ENCODE peak calls at places on chromosomes 16 and 17, in seven cellular contexts. S is transverse colon, T is left ventricle myocardium inferior, U is PC-9, X is Caco-2, Z is mammary epithelial cell, C is fibroblast of lung. D is an unnamed sample. For H3K4me1, the result is how much of the 10 kb centered on the place peaks cover.

GRCh38 chr16:373020-373598 is 2.8 kb upstream of the MRPL28 start:
- DNase-seq in S (no peak), U (no peak), T (no peak), X (no peak), Z (no peak), C (no peak), D (no peak)

GRCh38 chr17:66724581-66725341 is 110.2 kb upstream of the CACNG5 start:
- DNase-seq in S (no peak), T (peak), Z (no peak), X (no peak), C (peak), U (no peak), D (peak)

GRCh38 chr17:50480142-50480764 is 1.6 kb downstream of the RSAD1 start:
- DNase-seq in T (no peak), S (no peak), Z (no peak), U (no peak), C (no peak), X (no peak), D (no peak)

GRCh38 chr17:81941484-81942166 is 4.5 kb upstream of the PYCR1 start:
- DNase-seq in U (no peak), X (no peak), S (no peak), C (no peak), T (peak), Z (no peak), D (no peak)

GRCh38 chr17:60664022-60664421 is 13.6 kb upstream of the BCAS3 start:
- DNase-seq in U (no peak), T (no peak), X (no peak), C (no peak), Z (no peak), S (no peak), D (no peak)

GRCh38 chr17:60941028-60941427 is 263.4 kb downstream of the BCAS3 start:
- DNase-seq in U (no peak), C (peak), X (no peak), T (peak), S (peak), Z (peak), D (peak)

GRCh38 chr16:65305588-65305987 is 183.7 kb upstream of the CDH11 start:
- DNase-seq in S (no peak), U (no peak), C (no peak), X (no peak), T (no peak), Z (no peak), D (no peak)

GRCh38 chr17:969767-970387 is 9.7 kb downstream of the NXN start:
- DNase-seq in S (no peak), X (no peak), T (no peak), C (no peak), U (no peak), Z (no peak), D (no peak)

GRCh38 chr17:79840989-79841286 is 1.7 kb upstream of the CBX4 start:
- DNase-seq in U (no peak), X (no peak), C (no peak), Z (no peak), T (no peak), S (no peak), D (no peak)

GRCh38 chr17:79841369-79842135 is 2.3 kb upstream of the CBX4 start:
- DNase-seq in U (no peak), Z (no peak), C (no peak), S (no peak), X (peak), T (no peak), D (no peak)

GRCh38 chr17:79839363-79840203 is at the start of gene CBX4:
- DNase-seq in X (peak), Z (peak), T (peak), C (peak), U (peak), S (peak), D (peak)

GRCh38 chr17:79838541-79839274 is 532 bp downstream of the CBX4 start:
- DNase-seq in U (no peak), C (peak), Z (peak), S (peak), T (peak), X (peak), D (no peak)

GRCh38 chr17:79840204-79840988 is 1.2 kb upstream of the CBX4 start:
- DNase-seq in Z (no peak), T (peak), S (peak), C (peak), X (peak), U (no peak), D (peak)
- TF ChIP-seq CTCF in Z (peak), T (no peak), S (no peak), C (no peak), X (peak), U (no peak), D (peak)

GRCh38 chr16:88700636-88701482 is 5.3 kb downstream of the RNF166 start:
- DNase-seq in U (no peak), Z (no peak), C (peak), S (peak), X (no peak), T (peak), D (peak)

GRCh38 chr16:88703486-88704309 is 2.5 kb downstream of the RNF166 start:
- DNase-seq in C (no peak), T (peak), Z (no peak), X (no peak), S (peak), U (no peak), D (no peak)

GRCh38 chr16:88700322-88700635 is 5.9 kb downstream of the RNF166 start:
- DNase-seq in U (no peak), X (no peak), T (no peak), Z (no peak), C (no peak), S (no peak), D (no peak)

GRCh38 chr16:88702364-88703210 is 3.6 kb downstream of the RNF166 start:
- DNase-seq in T (no peak), S (no peak), U (no peak), X (no peak), Z (no peak), C (no peak), D (no peak)

GRCh38 chr16:88701541-88702363 is 4.5 kb downstream of the RNF166 start:
- DNase-seq in Z (no peak), S (no peak), U (no peak), T (no peak), C (no peak), X (no peak), D (no peak)
- H3K4me3 ChIP-seq in Z (no peak), S (no peak), U (no peak), T (peak), C (no peak), X (no peak), D (no peak)

GRCh38 chr17:59558039-59558438 is 7.4 kb upstream of the DHX40 start:
- DNase-seq in Z (no peak), C (no peak), X (no peak), T (no peak), U (no peak), S (no peak), D (no peak)

GRCh38 chr17:59561042-59561441 is 4.4 kb upstream of the DHX40 start:
- DNase-seq in X (peak), C (peak), S (no peak), T (no peak), Z (peak), U (no peak), D (no peak)

GRCh38 chr17:59558953-59559352 is 6.5 kb upstream of the DHX40 start:
- DNase-seq in T (no peak), S (no peak), X (no peak), Z (no peak), C (peak), U (no peak), D (no peak)
- H3K4me1 ChIP-seq in T (under half), S (under half), X (under half), Z (under half), C (under half), U (under half), D (under half)

GRCh38 chr16:2483160-2483559 is 8.2 kb downstream of the TBC1D24 start:
- DNase-seq in Z (no peak), T (no peak), C (no peak), S (no peak), X (no peak), U (no peak), D (no peak)

GRCh38 chr16:2483939-2484897 is 9.3 kb downstream of the TBC1D24 start:
- DNase-seq in U (no peak), X (no peak), C (no peak), S (no peak), T (no peak), Z (no peak), D (no peak)

GRCh38 chr16:2486645-2487516 is 12.0 kb downstream of the TBC1D24 start:
- DNase-seq in X (no peak), C (no peak), Z (no peak), U (no peak), S (peak), T (peak), D (peak)

GRCh38 chr16:2485811-2486507 is 11.0 kb downstream of the TBC1D24 start:
- DNase-seq in U (no peak), X (no peak), T (no peak), S (no peak), Z (no peak), C (no peak), D (no peak)

GRCh38 chr16:2484898-2485508 is 10.1 kb downstream of the TBC1D24 start:
- DNase-seq in S (no peak), X (no peak), U (no peak), C (no peak), Z (no peak), T (no peak), D (no peak)
- TF ChIP-seq CTCF in S (no peak), X (no peak), U (no peak), C (no peak), Z (no peak), T (no peak), D (no peak)

DNA sequence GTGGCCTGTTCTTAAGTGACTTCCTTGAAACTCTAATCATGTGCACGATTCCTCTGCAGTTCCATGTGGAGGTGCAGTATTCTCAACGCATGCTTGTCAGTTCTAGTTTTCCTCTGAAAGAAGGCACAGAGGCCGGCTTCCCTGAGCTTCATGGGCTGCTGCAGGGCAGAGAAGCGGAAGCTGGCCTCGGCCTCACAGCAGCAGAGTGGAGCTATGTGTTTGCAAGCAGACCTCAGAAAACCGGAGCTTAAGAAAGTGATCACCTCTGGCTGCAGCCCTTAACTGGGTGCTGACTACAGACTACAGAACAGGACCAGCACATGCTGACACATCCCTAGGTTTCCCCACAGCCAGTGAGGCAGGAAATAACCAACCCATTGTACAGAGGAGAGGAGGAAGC is 500.7 kb downstream of the GRIN2A start:
- DNase-seq in U (no peak), S (no peak), T (no peak), Z (no peak), C (no peak), X (no peak), D (no peak)
- H3K4me3 ChIP-seq in U (no peak), S (no peak), T (no peak), Z (no peak), C (no peak), X (no peak), D (no peak)

GRCh38 chr16:84605339-84605848 is 12.5 kb downstream of the COTL1 start:
- DNase-seq in S (no peak), Z (no peak), U (no peak), C (no peak), T (no peak), X (no peak), D (no peak)

GRCh38 chr16:84606081-84606875 is 11.6 kb downstream of the COTL1 start:
- DNase-seq in C (no peak), Z (no peak), U (no peak), S (no peak), T (no peak), X (no peak), D (no peak)

GRCh38 chr16:84607061-84607460 is 10.8 kb downstream of the COTL1 start:
- DNase-seq in X (no peak), S (no peak), T (no peak), Z (no peak), C (no peak), U (no peak), D (no peak)

GRCh38 chr16:84603115-84603816 is 14.6 kb downstream of the COTL1 start:
- DNase-seq in Z (peak), T (peak), U (no peak), C (peak), X (no peak), S (peak), D (peak)

DNA sequence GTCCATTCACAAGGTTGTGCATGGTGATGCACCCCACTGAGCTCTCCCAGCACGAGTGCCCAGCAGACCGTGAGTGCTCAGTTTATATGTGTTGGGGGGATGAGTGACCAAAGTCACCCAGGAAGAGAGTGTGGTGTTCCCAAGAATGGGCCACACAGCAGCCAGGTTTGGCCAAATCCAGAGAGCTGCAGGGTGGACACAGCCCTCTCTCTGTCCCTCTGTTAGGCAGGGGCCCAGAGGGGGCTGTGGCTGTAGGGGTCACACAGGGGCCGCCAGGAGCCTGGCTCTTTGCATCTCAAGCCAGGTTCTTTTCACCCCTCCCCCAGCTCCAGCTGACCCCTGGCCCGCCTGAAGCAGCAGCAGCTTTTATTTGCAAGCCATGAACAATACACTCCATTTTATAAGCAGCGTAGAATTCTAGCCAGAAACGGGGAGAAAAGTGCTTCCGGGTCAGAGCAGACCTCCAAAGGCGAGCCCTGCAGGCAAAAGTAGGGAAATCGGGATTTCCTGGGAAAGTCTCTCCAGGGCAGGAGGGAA is 13.3 kb downstream of the COTL1 start:
- DNase-seq in S (no peak), U (no peak), X (no peak), T (no peak), Z (no peak), C (no peak), D (no peak)
- H3K4me1 ChIP-seq in S (under half), U (under half), X (under half), T (under half), Z (under half), C (under half), D (under half)

GRCh38 chr17:57402691-57403090 is 146.4 kb downstream of the MSI2 start:
- DNase-seq in T (no peak), X (no peak), S (no peak), U (no peak), Z (no peak), C (no peak), D (no peak)

GRCh38 chr17:57399690-57400089 is 143.4 kb downstream of the MSI2 start:
- DNase-seq in U (no peak), X (no peak), Z (no peak), S (no peak), C (no peak), T (no peak), D (no peak)

GRCh38 chr17:57403241-57403640 is 146.9 kb downstream of the MSI2 start:
- DNase-seq in S (no peak), C (no peak), X (no peak), T (no peak), Z (no peak), U (no peak), D (peak)

GRCh38 chr17:57400648-57401047 is 144.3 kb downstream of the MSI2 start:
- DNase-seq in C (no peak), U (no peak), T (no peak), S (no peak), X (no peak), Z (no peak), D (no peak)

GRCh38 chr17:57401556-57402488 is 145.5 kb downstream of the MSI2 start:
- DNase-seq in U (no peak), S (no peak), C (no peak), T (no peak), Z (no peak), X (peak), D (no peak)
- TF ChIP-seq CTCF in U (no peak), S (no peak), C (no peak), T (peak), Z (peak), X (no peak), D (no peak)

GRCh38 chr16:22186517-22186916 is 19.6 kb upstream of the EEF2K start:
- DNase-seq in C (no peak), S (no peak), U (no peak), T (no peak), X (no peak), Z (no peak), D (no peak)
- H3K4me3 ChIP-seq in C (no peak), S (no peak), U (no peak), T (no peak), X (no peak), Z (no peak), D (no peak)